ENCODE peak calls at places on chromosomes 3 and 15, in eight cellular contexts. F, I, Y, V, U, S, W and T are unnamed samples.

GRCh38 chr3:188104050-188104449 is 49.9 kb upstream of the LPP start:
- DNase-seq in I (no peak), Y (no peak), V (no peak), S (no peak), U (no peak), W (no peak), F (no peak), T (no peak)

GRCh38 chr3:101998256-101998926 is 149.1 kb downstream of the NFKBIZ start:
- DNase-seq in V (peak), S (no peak), Y (no peak), U (no peak), F (no peak), I (no peak), W (no peak), T (peak)

GRCh38 chr3:38823722-38824121 is 7.7 kb upstream of the SCN10A start:
- DNase-seq in Y (no peak), S (no peak), I (no peak), V (peak), F (no peak), W (no peak), U (no peak), T (no peak)

GRCh38 chr15:70875001-70875782 is 17.0 kb downstream of the THAP10 start:
- DNase-seq in S (no peak), Y (no peak), W (no peak), F (no peak), I (no peak), V (peak), U (no peak), T (peak)

GRCh38 chr15:64930778-64931240 is 19.1 kb downstream of the ANKDD1A start:
- DNase-seq in W (peak), F (no peak), U (no peak), S (peak), V (no peak), Y (no peak), I (peak), T (peak)

GRCh38 chr3:178618197-178618596 is 82.0 kb downstream of the KCNMB2 start:
- DNase-seq in Y (no peak), I (peak), V (no peak), F (no peak), W (no peak), S (no peak), U (no peak), T (no peak)

GRCh38 chr15:66004618-66005262 is 135.4 kb downstream of the RAB11A start:
- DNase-seq in Y (no peak), F (no peak), U (no peak), W (peak), I (peak), V (peak), S (no peak), T (peak)

GRCh38 chr3:128911911-128912310 is 32.5 kb downstream of the ACAD9 start:
- DNase-seq in I (no peak), S (no peak), W (no peak), U (no peak), Y (no peak), V (no peak), F (no peak), T (no peak)

GRCh38 chr3:112499328-112499727 is at the start of gene BTLA:
- DNase-seq in Y (no peak), V (no peak), W (no peak), S (no peak), F (no peak), I (no peak), U (no peak), T (no peak)

GRCh38 chr3:192831111-192831644 is 86.5 kb downstream of the MB21D2 start:
- DNase-seq in U (no peak), S (no peak), Y (peak), F (no peak), V (no peak), I (peak), W (no peak), T (no peak)

GRCh38 chr15:89400121-89400996 is 65.7 kb upstream of the POLG start:
- DNase-seq in Y (no peak), W (no peak), V (no peak), F (no peak), S (no peak), I (no peak), U (no peak), T (no peak)

GRCh38 chr15:85381850-85382751 is 1.7 kb downstream of the AKAP13 start:
- DNase-seq in F (no peak), U (no peak), V (no peak), W (no peak), S (no peak), I (no peak), Y (peak), T (peak)

GRCh38 chr3:188776447-188776846 is 395.3 kb upstream of the TPRG1 start:
- DNase-seq in S (no peak), F (no peak), U (no peak), W (no peak), I (peak), Y (peak), V (no peak), T (peak)

GRCh38 chr15:29045717-29046116 is 159.9 kb downstream of the APBA2 start:
- DNase-seq in I (peak), F (no peak), S (peak), Y (peak), V (no peak), U (no peak), W (no peak), T (peak)

GRCh38 chr15:61256231-61256630 is 27.1 kb upstream of the RORA start:
- DNase-seq in Y (peak), U (no peak), V (no peak), S (no peak), F (no peak), W (no peak), I (no peak), T (no peak)

GRCh38 chr3:15271785-15272381 is 60.5 kb downstream of the SH3BP5 start:
- DNase-seq in S (peak), Y (no peak), V (no peak), I (peak), F (peak), W (peak), U (no peak), T (no peak)

GRCh38 chr15:86572368-86572841 is 492.7 kb downstream of the AGBL1 start:
- DNase-seq in S (no peak), U (no peak), V (no peak), Y (no peak), W (peak), F (no peak), I (no peak), T (no peak)